ENCODE peak calls at places on chromosomes 16 and 17, in six cellular contexts. Y is CD8-positive, alpha-beta memory T cell; T is body of pancreas; H is HFF-Myc; R is B cell; Q is T1000. A is an unnamed sample.

GRCh38 chr17:27608330-27609230 is 22.4 kb upstream of the LGALS9 start:
- DNase-seq in Y (no peak), T (no peak), H (no peak), R (no peak), Q (no peak), A (no peak)

GRCh38 chr17:72387487-72387886 is 266.7 kb downstream of the SOX9 start:
- DNase-seq in Y (no peak), T (no peak), H (no peak), R (no peak), Q (peak), A (no peak)

GRCh38 chr16:660132-660458 is 7.8 kb upstream of the RHOT2 start:
- DNase-seq in Y (no peak), T (no peak), H (no peak), R (no peak), Q (no peak), A (no peak)

GRCh38 chr17:36095992-36096391 is 6.0 kb upstream of the CCL3 start:
- DNase-seq in Y (no peak), T (no peak), H (no peak), R (no peak), Q (no peak), A (no peak)

GRCh38 chr17:60563743-60564142 is 36.2 kb upstream of the PPM1D start:
- DNase-seq in Y (no peak), T (no peak), H (no peak), R (no peak), Q (no peak), A (no peak)

GRCh38 chr17:56833023-56833811 is 503 bp downstream of the C17orf67 start:
- DNase-seq in Y (peak), T (peak), H (no peak), R (peak), Q (peak), A (no peak)

GRCh38 chr17:8966926-8967325 is 1.4 kb upstream of the PIK3R5 start:
- DNase-seq in Y (no peak), T (peak), H (no peak), R (no peak), Q (no peak), A (no peak)

GRCh38 chr17:9170336-9170735 is 149.0 kb downstream of the NTN1 start:
- DNase-seq in Y (no peak), T (no peak), H (no peak), R (no peak), Q (no peak), A (no peak)

GRCh38 chr17:76473541-76473985 is 6.2 kb downstream of the AANAT start:
- DNase-seq in Y (no peak), T (no peak), H (no peak), R (no peak), Q (no peak), A (no peak)

GRCh38 chr16:11682655-11683096 is 14.4 kb downstream of the SNN start:
- DNase-seq in Y (no peak), T (no peak), H (no peak), R (no peak), Q (no peak), A (no peak)

GRCh38 chr17:39916918-39917317 is 1.5 kb downstream of the GSDMB start:
- DNase-seq in Y (no peak), T (no peak), H (no peak), R (no peak), Q (no peak), A (no peak)